ENCODE peak calls at places on chromosome 19, in eight cellular contexts. A, I, Y, P, M, J, Q and L are unnamed samples. For H3K4me1, the result is how much of the 10 kb centered on the place peaks cover.

GRCh38 chr19:43790587-43790986 is 9.8 kb upstream of the KCNN4 start:
- DNase-seq in A (no peak), I (no peak), Y (no peak), P (no peak), M (no peak), J (no peak), Q (no peak), L (no peak)

GRCh38 chr19:10227215-10227971 is 3.7 kb downstream of the S1PR2 start:
- DNase-seq in A (peak), I (no peak), Y (no peak), P (peak), M (no peak), J (no peak), Q (peak), L (peak)

GRCh38 chr19:43504426-43505185 is at the start of gene PHLDB3:
- DNase-seq in A (peak), I (peak), Y (no peak), P (peak), M (peak), J (peak), Q (peak), L (peak)

GRCh38 chr19:29263305-29264080 is 50.5 kb upstream of the UQCRFS1 start:
- DNase-seq in A (peak), I (peak), Y (no peak), P (peak), M (peak), J (peak), Q (peak), L (peak)

GRCh38 chr19:29370276-29370675 is 155.5 kb upstream of the VSTM2B start:
- DNase-seq in A (no peak), I (no peak), Y (no peak), P (no peak), M (no peak), J (no peak), Q (peak), L (no peak)

GRCh38 chr19:33740811-33741396 is 55.8 kb upstream of the KCTD15 start:
- DNase-seq in A (peak), I (no peak), Y (no peak), P (no peak), M (no peak), J (peak), Q (peak), L (peak)

GRCh38 chr19:51142119-51142518 is at the start of gene SIGLEC7:
- DNase-seq in A (no peak), I (peak), Y (no peak), P (no peak), M (no peak), J (no peak), Q (no peak), L (peak)

GRCh38 chr19:50963381-50963780 is 6.0 kb downstream of the KLK6 start:
- DNase-seq in A (no peak), I (no peak), Y (no peak), P (no peak), M (no peak), J (no peak), Q (no peak), L (no peak)

GRCh38 chr19:45200614-45201013 is 22.0 kb downstream of the BLOC1S3 start:
- DNase-seq in A (peak), I (no peak), Y (no peak), P (no peak), M (peak), J (peak), Q (peak), L (no peak)

GRCh38 chr19:20367811-20368294 is 197.7 kb downstream of the ZNF737 start:
- DNase-seq in A (no peak), I (no peak), Y (no peak), P (no peak), M (peak), J (no peak), Q (peak), L (peak)

GRCh38 chr19:23597661-23598060 is 89.4 kb downstream of the ZNF675 start:
- DNase-seq in A (no peak), I (no peak), Y (no peak), P (no peak), M (no peak), J (no peak), Q (no peak), L (no peak)

GRCh38 chr19:44951179-44952159 is 3.7 kb upstream of the CLPTM1 start:
- DNase-seq in A (peak), I (no peak), Y (peak), P (peak), M (peak), J (peak), Q (peak), L (peak)

GRCh38 chr19:6239401-6239844 is 40.4 kb downstream of the MLLT1 start:
- DNase-seq in A (peak), I (peak), Y (no peak), P (peak), M (peak), J (peak), Q (no peak), L (no peak)

GRCh38 chr19:15934332-15935078 is at the start of gene CYP4F11:
- DNase-seq in A (no peak), I (peak), Y (peak), P (no peak), M (peak), J (no peak), Q (no peak), L (peak)

GRCh38 chr19:10500247-10500592 is 2.9 kb downstream of the KEAP1 start:
- DNase-seq in A (no peak), I (no peak), Y (no peak), P (no peak), M (no peak), J (no peak), Q (no peak), L (no peak)

GRCh38 chr19:28972144-28972543 is 240.8 kb downstream of the UQCRFS1 start:
- DNase-seq in A (no peak), I (no peak), Y (no peak), P (no peak), M (no peak), J (no peak), Q (no peak), L (no peak)

GRCh38 chr19:15161028-15161984 is 39.5 kb downstream of the NOTCH3 start:
- DNase-seq in A (peak), I (no peak), Y (no peak), P (peak), M (no peak), J (peak), Q (no peak), L (no peak)

GRCh38 chr19:54136086-54136863 is 1.3 kb upstream of the CNOT3 start:
- DNase-seq in A (peak), I (peak), Y (peak), P (peak), M (no peak), J (peak), Q (no peak), L (no peak)

GRCh38 chr19:2089001-2089711 is 7.0 kb downstream of the MOB3A start:
- DNase-seq in A (peak), I (no peak), Y (no peak), P (peak), M (no peak), J (peak), Q (no peak), L (no peak)

GRCh38 chr19:19260842-19261241 is 12.3 kb downstream of the TM6SF2 start:
- DNase-seq in A (no peak), I (no peak), Y (no peak), P (no peak), M (no peak), J (no peak), Q (no peak), L (no peak)

GRCh38 chr19:48368942-48369341 is 4.8 kb downstream of the SYNGR4 start:
- DNase-seq in A (no peak), I (no peak), Y (no peak), P (no peak), M (no peak), J (no peak), Q (no peak), L (peak)

GRCh38 chr19:56117376-56117884 is 3.7 kb downstream of the ZNF787 start:
- DNase-seq in A (no peak), I (no peak), Y (no peak), P (no peak), M (peak), J (no peak), Q (no peak), L (no peak)
- H3K4me1 ChIP-seq in A (under half), I (half or more), Y (half or more), P (under half), M (half or more), J (under half), Q (under half), L (under half)

GRCh38 chr19:49415102-49415809 is 8.0 kb downstream of the PTH2 start:
- DNase-seq in A (peak), I (no peak), Y (no peak), P (no peak), M (no peak), J (no peak), Q (no peak), L (no peak)
- H3K4me1 ChIP-seq in A (under half), I (under half), Y (under half), P (under half), M (under half), J (under half), Q (under half), L (under half)

DNA sequence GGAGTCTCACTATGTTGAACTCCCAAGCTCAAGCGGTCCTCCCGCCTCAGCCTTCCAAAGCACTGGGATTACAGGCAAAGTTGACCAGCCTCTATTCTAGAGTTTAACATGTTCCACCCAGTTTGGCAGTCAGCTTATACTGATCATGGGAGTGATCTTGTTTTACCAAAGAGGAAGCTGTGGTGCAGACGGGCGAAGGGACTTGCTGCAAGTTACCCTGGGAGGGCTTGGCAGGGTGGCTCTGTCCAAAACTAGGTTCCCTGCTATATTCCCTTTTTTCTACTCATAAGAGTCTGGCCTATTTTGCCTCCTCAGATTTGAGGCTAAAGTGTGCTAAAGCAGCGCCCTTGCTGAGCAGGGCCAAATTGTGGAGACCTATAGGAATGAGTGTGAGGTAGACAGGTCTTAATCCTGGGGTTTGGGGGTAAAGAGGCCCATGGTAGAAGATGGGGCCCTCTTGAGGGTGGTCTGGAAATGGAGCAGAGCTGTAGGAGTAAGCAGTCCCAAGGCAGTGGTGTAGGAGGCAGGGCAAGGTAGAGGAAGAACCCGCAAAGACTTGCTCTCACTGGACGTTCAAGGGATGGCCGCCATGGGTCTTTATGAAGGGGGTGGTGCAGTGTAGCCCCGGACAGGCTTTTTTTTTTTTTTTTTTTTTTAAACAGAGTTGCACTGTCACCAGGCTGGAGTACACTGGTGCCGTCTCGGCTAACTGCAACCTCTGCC is 3.3 kb downstream of the RPS19 start:
- DNase-seq in A (no peak), I (no peak), Y (no peak), P (no peak), M (no peak), J (no peak), Q (no peak), L (no peak)
- H3K4me1 ChIP-seq in A (under half), I (half or more), Y (half or more), P (under half), M (under half), J (under half), Q (under half), L (under half)

GRCh38 chr19:41616785-41617621 is 9.9 kb downstream of the CEACAM4 start:
- DNase-seq in A (peak), I (no peak), Y (no peak), P (no peak), M (no peak), J (peak), Q (peak), L (no peak)
- H3K4me1 ChIP-seq in A (under half), I (half or more), Y (under half), P (under half), M (under half), J (under half), Q (under half), L (under half)

GRCh38 chr19:38640368-38640767 is 7.1 kb upstream of the ACTN4 start:
- DNase-seq in A (no peak), I (no peak), Y (no peak), P (no peak), M (no peak), J (peak), Q (no peak), L (no peak)

GRCh38 chr19:38634757-38635482 is 12.5 kb upstream of the ACTN4 start:
- DNase-seq in A (peak), I (peak), Y (peak), P (peak), M (peak), J (peak), Q (peak), L (peak)

GRCh38 chr19:38635483-38636399 is 11.7 kb upstream of the ACTN4 start:
- DNase-seq in A (no peak), I (no peak), Y (no peak), P (no peak), M (no peak), J (no peak), Q (no peak), L (no peak)

GRCh38 chr19:38639679-38640078 is 7.8 kb upstream of the ACTN4 start:
- DNase-seq in A (no peak), I (no peak), Y (no peak), P (no peak), M (no peak), J (no peak), Q (no peak), L (no peak)

DNA sequence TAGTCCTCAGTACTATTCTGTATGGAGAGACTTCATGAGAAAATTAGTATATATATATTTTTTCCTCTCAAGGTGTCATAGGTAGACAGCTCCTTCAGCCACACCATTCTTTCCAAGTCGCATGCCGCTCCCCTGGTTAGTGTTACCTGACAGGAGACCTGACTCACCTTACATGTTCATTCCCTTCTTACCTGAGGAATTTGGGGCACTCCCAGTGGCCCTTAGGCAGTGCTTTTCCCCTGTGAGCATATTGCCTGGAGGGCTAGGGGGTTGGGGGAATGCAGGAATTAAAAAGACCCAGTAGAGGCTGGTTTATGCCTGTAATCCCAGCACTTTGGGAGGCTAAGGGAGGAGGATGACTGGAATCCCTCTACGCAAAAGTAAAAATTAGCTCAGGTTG is 9.0 kb upstream of the ACTN4 start:
- DNase-seq in A (no peak), I (no peak), Y (no peak), P (no peak), M (no peak), J (no peak), Q (no peak), L (no peak)
- H3K4me1 ChIP-seq in A (under half), I (under half), Y (under half), P (under half), M (under half), J (under half), Q (under half), L (under half)

GRCh38 chr19:38731654-38732301 is 12.5 kb downstream of the CAPN12 start:
- DNase-seq in A (no peak), I (peak), Y (no peak), P (no peak), M (peak), J (no peak), Q (peak), L (peak)
- H3K4me1 ChIP-seq in A (under half), I (half or more), Y (under half), P (under half), M (under half), J (under half), Q (under half), L (under half)

GRCh38 chr19:34998777-34999497 is 1.2 kb upstream of the GRAMD1A start:
- DNase-seq in A (no peak), I (no peak), Y (no peak), P (peak), M (no peak), J (no peak), Q (peak), L (no peak)

GRCh38 chr19:34999498-35000337 is at the start of gene GRAMD1A:
- DNase-seq in A (peak), I (peak), Y (peak), P (peak), M (peak), J (peak), Q (peak), L (peak)

GRCh38 chr19:35002037-35002535 is 2.0 kb downstream of the GRAMD1A start:
- DNase-seq in A (no peak), I (no peak), Y (no peak), P (peak), M (no peak), J (no peak), Q (no peak), L (no peak)

GRCh38 chr19:35000647-35001501 is 751 bp downstream of the GRAMD1A start:
- DNase-seq in A (peak), I (peak), Y (no peak), P (peak), M (no peak), J (peak), Q (peak), L (peak)

GRCh38 chr19:35000338-35000646 is 169 bp downstream of the GRAMD1A start:
- DNase-seq in A (no peak), I (no peak), Y (no peak), P (no peak), M (no peak), J (no peak), Q (no peak), L (no peak)
- H3K4me1 ChIP-seq in A (under half), I (half or more), Y (under half), P (under half), M (half or more), J (under half), Q (under half), L (under half)

GRCh38 chr19:7995756-7996155 is 9.7 kb downstream of the ELAVL1 start:
- DNase-seq in A (no peak), I (no peak), Y (no peak), P (no peak), M (no peak), J (no peak), Q (no peak), L (no peak)

GRCh38 chr19:7999376-7999775 is 6.1 kb downstream of the ELAVL1 start:
- DNase-seq in A (no peak), I (peak), Y (no peak), P (no peak), M (no peak), J (no peak), Q (no peak), L (no peak)

GRCh38 chr19:8000298-8001038 is 5.0 kb downstream of the ELAVL1 start:
- DNase-seq in A (no peak), I (peak), Y (no peak), P (no peak), M (no peak), J (no peak), Q (no peak), L (peak)

GRCh38 chr19:7994923-7995682 is 10.3 kb downstream of the ELAVL1 start:
- DNase-seq in A (no peak), I (no peak), Y (no peak), P (no peak), M (no peak), J (peak), Q (no peak), L (no peak)

DNA sequence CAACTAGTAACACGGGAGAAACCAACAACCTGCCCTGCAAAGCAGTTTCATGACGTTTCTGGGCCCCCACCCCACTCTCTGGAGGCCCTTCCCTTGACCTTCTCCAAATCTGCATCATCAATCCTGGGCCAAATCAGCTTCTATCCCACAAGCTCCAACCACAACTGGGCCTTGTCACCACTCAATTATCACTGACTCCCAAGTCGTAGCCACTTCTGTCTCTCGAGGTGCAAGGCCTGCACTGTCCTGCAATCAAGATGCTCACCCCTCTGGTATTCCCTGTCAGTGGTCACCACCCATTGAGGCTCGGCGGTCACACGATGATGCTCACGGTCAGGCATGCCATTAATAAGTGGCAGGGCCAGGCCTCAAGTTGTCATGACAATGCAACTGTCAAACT is 7.4 kb downstream of the ELAVL1 start:
- DNase-seq in A (peak), I (peak), Y (no peak), P (no peak), M (no peak), J (peak), Q (no peak), L (peak)
- H3K4me1 ChIP-seq in A (under half), I (under half), Y (under half), P (under half), M (under half), J (under half), Q (under half), L (half or more)

GRCh38 chr19:42110658-42111057 is 21.6 kb downstream of the POU2F2 start:
- DNase-seq in A (no peak), I (no peak), Y (no peak), P (no peak), M (no peak), J (no peak), Q (no peak), L (no peak)
- H3K4me1 ChIP-seq in A (half or more), I (under half), Y (under half), P (under half), M (under half), J (under half), Q (under half), L (under half)